ENCODE peak calls at places on chromosomes 13 and 19, in six cellular contexts. P is H1, O is breast epithelium, K is upper lobe of left lung, C is K562, H is GM23338. L is an unnamed sample.

GRCh38 chr19:2550431-2551171 is 74.7 kb downstream of the GADD45B start:
- DNase-seq in H (peak; percentile 43), P (no peak), K (peak; percentile 80), O (no peak), C (no peak), L (no peak)

GRCh38 chr13:92187378-92187989 is 789.1 kb downstream of the GPC5 start:
- DNase-seq in P (no peak), K (no peak), O (no peak), C (peak; percentile 14), H (peak; percentile 72), L (no peak)

GRCh38 chr13:98265669-98266551 is 88.8 kb upstream of the RNF113B start:
- DNase-seq in C (no peak), O (no peak), P (no peak), H (no peak), K (no peak), L (no peak)

GRCh38 chr19:18098891-18099622 is 1.5 kb downstream of the MAST3 start:
- DNase-seq in H (peak; percentile 58), O (no peak), C (peak; percentile 72), K (no peak), P (no peak), L (no peak)

GRCh38 chr19:35045667-35046300 is 4.3 kb downstream of the HPN start:
- DNase-seq in O (no peak), K (no peak), C (peak; percentile 52), P (no peak), H (peak; percentile 82), L (no peak)

GRCh38 chr13:41144576-41144975 is 12.0 kb upstream of the KBTBD6 start:
- DNase-seq in H (no peak), O (no peak), P (no peak), C (no peak), K (no peak), L (no peak)

GRCh38 chr13:23871616-23872220 is 17.5 kb downstream of the MIPEP start:
- DNase-seq in O (no peak), H (peak; percentile 16), K (no peak), P (no peak), C (peak; percentile 12), L (no peak)

GRCh38 chr13:38763446-38764381 is 76.8 kb downstream of the FREM2 start:
- DNase-seq in P (no peak), H (peak; percentile 85), C (no peak), O (no peak), K (no peak), L (no peak)

GRCh38 chr13:80359459-80360297 is 18.8 kb upstream of the SPRY2 start:
- DNase-seq in H (peak; percentile 94), K (no peak), C (peak; percentile 39), O (no peak), P (peak; percentile 71), L (no peak)

GRCh38 chr19:10290876-10291553 is 1.3 kb downstream of the ICAM5 start:
- DNase-seq in O (peak; percentile 51), P (peak; percentile 78), K (peak; percentile 92), H (peak; percentile 76), C (peak; percentile 80), L (no peak)

GRCh38 chr19:2385053-2385721 is 25.1 kb downstream of the TMPRSS9 start:
- DNase-seq in P (peak; percentile 82), H (peak; percentile 91), O (peak; percentile 66), C (peak; percentile 95), K (peak; percentile 61), L (no peak)

GRCh38 chr13:51923983-51924539 is 62.3 kb downstream of the CCDC70 start:
- DNase-seq in K (no peak), O (no peak), H (peak; percentile 75), P (no peak), C (peak; percentile 56), L (no peak)

GRCh38 chr13:91031508-91031907 is 316.0 kb upstream of the MIR17HG start:
- DNase-seq in P (no peak), C (no peak), O (no peak), H (peak; percentile 44), K (no peak), L (no peak)

GRCh38 chr19:32874605-32875004 is 5.0 kb upstream of the SLC7A9 start:
- DNase-seq in O (no peak), K (no peak), H (no peak), P (peak; percentile 37), C (no peak), L (no peak)

GRCh38 chr13:106721599-106721998 is 153.7 kb upstream of the ARGLU1 start:
- DNase-seq in O (no peak), P (no peak), C (no peak), H (no peak), K (no peak), L (no peak)

GRCh38 chr19:10766049-10766623 is 48.3 kb downstream of the DNM2 start:
- DNase-seq in O (no peak), H (no peak), C (no peak), K (no peak), P (no peak), L (no peak)

GRCh38 chr13:21637296-21637695 is 33.3 kb upstream of the MICU2 start:
- DNase-seq in C (peak; percentile 31), P (no peak), O (no peak), H (peak; percentile 10), K (peak; percentile 38), L (no peak)

GRCh38 chr19:44904426-44904994 is 1.1 kb upstream of the APOE start:
- DNase-seq in P (peak; percentile 81), H (peak; percentile 79), K (no peak), O (no peak), C (no peak), L (no peak)

GRCh38 chr13:79457948-79458347 is 23.0 kb upstream of the NDFIP2 start:
- DNase-seq in K (no peak), P (no peak), O (no peak), H (no peak), C (peak; percentile 25), L (no peak)

GRCh38 chr13:96994849-96995243 is 570 bp upstream of the OXGR1 start:
- DNase-seq in C (no peak), K (no peak), P (no peak), O (no peak), H (peak; percentile 22), L (no peak)

GRCh38 chr19:15455996-15456395 is 6.2 kb upstream of the WIZ start:
- DNase-seq in H (no peak), P (no peak), K (no peak), C (no peak), O (no peak), L (no peak)

GRCh38 chr19:15453906-15454305 is 4.2 kb upstream of the WIZ start:
- DNase-seq in O (no peak), H (no peak), P (no peak), K (no peak), C (no peak), L (no peak)

GRCh38 chr19:15452111-15453047 is 2.6 kb upstream of the WIZ start:
- DNase-seq in H (peak; percentile 99), K (peak; percentile 88), P (peak; percentile 98), O (peak; percentile 78), C (peak; percentile 98), L (peak; percentile 95)

GRCh38 chr19:15453091-15453498 is 3.3 kb upstream of the WIZ start:
- DNase-seq in P (no peak), H (peak; percentile 64), K (peak; percentile 89), O (no peak), C (no peak), L (no peak)

GRCh38 chr19:15454371-15454800 is 4.6 kb upstream of the WIZ start:
- DNase-seq in P (no peak), H (no peak), K (peak; percentile 56), C (no peak), O (no peak), L (no peak)
- TF ChIP-seq POLR2AphosphoS5 in P (no peak), H (no peak), K (no peak), C (no peak), O (no peak), L (no peak)

GRCh38 chr19:16338470-16339360 is 14.1 kb downstream of the KLF2 start:
- DNase-seq in P (no peak), O (peak; percentile 49), K (peak; percentile 80), C (no peak), H (peak; percentile 40), L (no peak)
- H3K27ac ChIP-seq in P (no peak overlapping the region), O (peak overlapping the region; percentile 79), K (peak overlapping the region; percentile 79), C (no peak overlapping the region), H (no peak overlapping the region), L (peak overlapping the region; percentile 86)

DNA sequence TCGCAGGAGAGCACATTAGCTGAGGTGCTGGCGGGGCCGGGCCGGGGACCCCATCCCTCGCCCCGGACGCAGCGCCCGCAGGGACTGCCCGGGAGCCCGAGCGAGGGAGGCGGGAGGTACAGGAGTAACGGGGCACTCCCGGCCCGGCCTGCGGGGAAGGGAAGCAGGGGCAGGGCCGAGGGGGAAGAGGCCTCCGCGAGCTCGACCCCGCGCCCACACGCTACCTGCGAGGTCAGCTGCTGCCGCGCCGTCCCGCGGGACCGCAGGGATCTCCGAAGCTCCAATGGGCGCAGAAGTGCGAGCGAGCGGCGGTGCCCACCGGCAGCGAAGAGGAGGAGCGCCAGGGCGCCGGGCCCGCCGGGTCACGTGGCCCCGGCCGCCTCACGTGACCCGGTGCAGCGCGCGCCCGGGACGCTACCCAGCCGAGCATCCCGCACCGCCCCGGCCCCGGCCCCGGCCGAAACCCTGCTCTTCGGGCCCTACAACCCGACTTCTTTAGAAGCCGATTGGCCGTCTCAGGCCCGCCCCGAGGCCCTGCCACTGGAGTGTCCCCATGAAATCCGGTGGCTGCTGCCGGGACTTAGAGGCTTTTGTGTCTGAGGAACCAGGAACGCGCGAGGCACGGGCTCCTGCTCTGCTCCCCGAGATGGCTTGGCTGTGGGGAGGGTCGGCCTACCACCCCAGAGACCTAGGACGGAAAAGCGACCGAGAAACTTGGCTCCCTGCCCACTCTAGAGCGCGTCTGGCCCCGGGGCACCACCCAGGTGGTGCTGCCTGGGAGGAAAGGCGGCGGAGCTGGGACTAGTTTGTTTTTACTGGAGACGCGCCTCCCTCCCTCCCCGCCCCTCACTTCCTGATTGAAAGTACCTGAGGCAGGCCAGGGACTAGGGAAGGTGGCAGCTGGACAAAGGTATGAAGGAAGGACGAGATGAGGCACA is at the start of gene RCBTB1:
- DNase-seq in O (peak; percentile 66), P (peak; percentile 82), K (peak; percentile 95), C (peak; percentile 87), H (peak; percentile 86), L (peak; percentile 94)
- TF ChIP-seq POLR2AphosphoS5 in O (no peak), P (peak; percentile 18), K (no peak), C (no peak), H (peak; percentile 70), L (peak; percentile 71)

GRCh38 chr13:110448230-110448629 is 113.3 kb downstream of the RAB20 start:
- DNase-seq in P (no peak), K (no peak), C (no peak), H (no peak), O (peak; percentile 83), L (no peak)

GRCh38 chr13:110449225-110450015 is 112.1 kb downstream of the RAB20 start:
- DNase-seq in H (no peak), P (no peak), C (no peak), O (no peak), K (no peak), L (no peak)

GRCh38 chr13:110450016-110450900 is 111.3 kb downstream of the RAB20 start:
- DNase-seq in C (no peak), H (no peak), P (no peak), O (no peak), K (no peak), L (no peak)

GRCh38 chr13:110447801-110448200 is 113.7 kb downstream of the RAB20 start:
- DNase-seq in O (no peak), H (no peak), K (no peak), C (no peak), P (no peak), L (no peak)

DNA sequence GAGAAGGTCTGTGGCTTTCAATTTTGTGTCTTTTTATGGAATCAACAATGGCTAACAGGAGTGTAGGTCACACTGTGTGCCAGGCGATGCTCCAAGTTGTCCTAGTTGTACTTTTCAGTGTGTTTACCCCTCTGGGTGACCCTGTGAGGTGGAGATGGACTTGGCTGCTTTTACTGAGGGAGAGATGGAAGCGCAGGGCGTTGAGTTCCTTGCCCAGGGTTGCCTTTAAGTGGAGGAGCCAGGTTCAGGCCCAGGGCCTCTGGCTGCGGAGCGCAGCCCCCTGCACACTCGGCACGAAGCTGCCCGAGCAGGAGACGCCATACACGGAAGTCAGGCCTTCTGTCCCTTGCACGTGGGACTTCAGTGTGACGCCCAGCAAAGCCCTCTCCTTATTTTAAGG is 112.8 kb downstream of the RAB20 start:
- DNase-seq in C (no peak), H (no peak), K (no peak), P (no peak), O (peak; percentile 58), L (no peak)
- H3K27ac ChIP-seq in C (no peak overlapping the region), H (peak overlapping the region; percentile 60), K (no peak overlapping the region), P (no peak overlapping the region), O (peak overlapping the region; percentile 53), L (peak overlapping the region; percentile 83)

L was measured in esophagus muscularis mucosa.